ENCODE peak calls at places on chromosomes 7 and 10, in ten cellular contexts. E, S, L, O, V, X, F, C, B and H are unnamed samples.
A peak's percentile ranks its signal among the peaks of the same experiment; 100 is the strongest.

GRCh38 chr10:13839430-13839986 is 252.7 kb downstream of the PRPF18 start:
- DNase-seq in E (peak; percentile 94), S (no peak), L (no peak), O (peak; percentile 93), V (no peak), X (peak; percentile 40), F (peak; percentile 78), C (no peak), B (no peak), H (no peak)

GRCh38 chr7:45689011-45689796 is 115.0 kb downstream of the ADCY1 start:
- DNase-seq in E (peak; percentile 75), S (peak; percentile 80), L (no peak), O (peak; percentile 93), V (no peak), X (no peak), F (peak; percentile 36), C (no peak), B (no peak), H (no peak)

GRCh38 chr10:113454341-113455061 is 98.4 kb upstream of the HABP2 start:
- DNase-seq in E (peak; percentile 35), S (peak; percentile 89), L (peak; percentile 60), O (peak; percentile 12), V (peak; percentile 89), X (peak; percentile 43), F (peak; percentile 41), C (peak; percentile 53), B (peak; percentile 8), H (peak; percentile 61)

GRCh38 chr7:93723424-93724124 is 149.1 kb upstream of the CALCR start:
- DNase-seq in E (no peak), S (no peak), L (no peak), O (no peak), V (peak; percentile 10), X (no peak), F (no peak), C (no peak), B (no peak), H (no peak)

GRCh38 chr10:27344568-27345454 is 104.2 kb upstream of the ACBD5 start:
- DNase-seq in E (no peak), S (no peak), L (no peak), O (no peak), V (peak; percentile 54), X (no peak), F (no peak), C (no peak), B (no peak), H (no peak)

GRCh38 chr10:44922826-44923545 is 11.8 kb downstream of the TMEM72 start:
- DNase-seq in E (no peak), S (no peak), L (no peak), O (no peak), V (no peak), X (no peak), F (no peak), C (no peak), B (no peak), H (no peak)

GRCh38 chr7:158781976-158782637 is 47.2 kb downstream of the ESYT2 start:
- DNase-seq in E (no peak), S (no peak), L (no peak), O (no peak), V (no peak), X (no peak), F (no peak), C (no peak), B (no peak), H (no peak)

GRCh38 chr10:102523250-102524029 is 19.7 kb downstream of the SUFU start:
- DNase-seq in E (peak; percentile 92), S (no peak), L (no peak), O (peak; percentile 83), V (no peak), X (peak; percentile 35), F (peak; percentile 87), C (no peak), B (no peak), H (no peak)

GRCh38 chr7:104272767-104273384 is 55.5 kb upstream of the LHFPL3 start:
- DNase-seq in E (peak; percentile 49), S (no peak), L (no peak), O (peak; percentile 57), V (peak; percentile 56), X (no peak), F (peak; percentile 55), C (no peak), B (no peak), H (no peak)
- TF ChIP-seq CTCF in E (peak; percentile 65), S (no peak), L (peak; percentile 34), O (peak; percentile 56), V (peak; percentile 67), X (no peak), F (peak; percentile 74), C (peak; percentile 68), B (peak; percentile 49), H (peak; percentile 34)

GRCh38 chr10:76544789-76545188 is 1092.8 kb downstream of the KCNMA1 start:
- DNase-seq in E (no peak), S (no peak), L (no peak), O (no peak), V (no peak), X (no peak), F (no peak), C (no peak), B (no peak), H (no peak)

GRCh38 chr10:76543655-76544054 is 1094.0 kb downstream of the KCNMA1 start:
- DNase-seq in E (peak; percentile 80), S (no peak), L (no peak), O (peak; percentile 30), V (no peak), X (no peak), F (peak; percentile 35), C (no peak), B (no peak), H (no peak)

GRCh38 chr10:76550806-76551205 is 1086.8 kb downstream of the KCNMA1 start:
- DNase-seq in E (peak; percentile 24), S (no peak), L (no peak), O (peak; percentile 39), V (peak; percentile 4), X (no peak), F (peak; percentile 31), C (no peak), B (no peak), H (no peak)

GRCh38 chr10:76546411-76546810 is 1091.2 kb downstream of the KCNMA1 start:
- DNase-seq in E (no peak), S (no peak), L (no peak), O (no peak), V (no peak), X (no peak), F (no peak), C (no peak), B (no peak), H (no peak)

GRCh38 chr10:76547352-76547972 is 1090.1 kb downstream of the KCNMA1 start:
- DNase-seq in E (peak; percentile 80), S (no peak), L (peak; percentile 72), O (peak; percentile 77), V (peak; percentile 93), X (peak; percentile 91), F (peak; percentile 84), C (peak; percentile 71), B (peak; percentile 83), H (peak; percentile 84)
- TF ChIP-seq CTCF in E (peak; percentile 77), S (peak; percentile 90), L (peak; percentile 82), O (peak; percentile 91), V (peak; percentile 91), X (peak; percentile 88), F (peak; percentile 80), C (peak; percentile 78), B (peak; percentile 59), H (peak; percentile 84)

GRCh38 chr10:22550732-22551131 is 163.6 kb downstream of the PIP4K2A start:
- DNase-seq in E (peak; percentile 20), S (no peak), L (peak; percentile 57), O (peak; percentile 4), V (peak; percentile 88), X (peak; percentile 43), F (peak; percentile 44), C (peak; percentile 69), B (peak; percentile 8), H (peak; percentile 67)
- TF ChIP-seq CTCF in E (peak; percentile 57), S (peak; percentile 39), L (peak; percentile 58), O (peak; percentile 46), V (peak; percentile 97), X (peak; percentile 44), F (peak; percentile 57), C (peak; percentile 74), B (peak; percentile 36), H (peak; percentile 55)

DNA sequence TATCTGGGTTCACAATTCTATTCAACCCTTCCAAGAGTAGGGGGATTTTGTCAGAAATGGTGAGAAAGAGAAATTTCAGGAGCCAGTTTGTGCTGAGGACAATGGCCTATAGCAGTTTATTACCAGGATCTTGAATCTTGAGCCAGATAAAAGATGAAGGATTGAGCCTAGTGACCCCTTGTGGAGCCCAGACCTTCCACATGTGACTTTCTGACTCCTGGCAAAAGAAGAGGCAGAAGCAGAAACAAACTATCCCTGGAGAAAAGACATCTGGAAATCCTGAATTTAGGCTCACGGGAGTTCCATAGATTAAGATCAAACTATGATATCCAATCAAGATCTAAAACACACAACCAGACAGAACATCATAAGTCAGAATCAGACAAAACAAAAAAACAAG is 60.9 kb upstream of the CHRM2 start:
- DNase-seq in E (no peak), S (no peak), L (no peak), O (no peak), V (peak; percentile 48), X (no peak), F (no peak), C (no peak), B (no peak), H (no peak)
- TF ChIP-seq CTCF in E (no peak), S (no peak), L (no peak), O (no peak), V (peak; percentile 46), X (no peak), F (no peak), C (no peak), B (no peak), H (no peak)

GRCh38 chr7:36682102-36682501 is 42.2 kb downstream of the AOAH start:
- DNase-seq in E (no peak), S (no peak), L (no peak), O (no peak), V (no peak), X (no peak), F (no peak), C (no peak), B (no peak), H (no peak)
- TF ChIP-seq CTCF in E (no peak), S (no peak), L (no peak), O (no peak), V (no peak), X (no peak), F (no peak), C (no peak), B (no peak), H (no peak)